ENCODE peak calls at places on chromosomes 12 and 14, in five cellular contexts. R is K562, Y is HepG2, V is GM12878, I is SK-N-SH. C is an unnamed sample.

GRCh38 chr14:27613102-27613501 is 1015.3 kb upstream of the NOVA1 start:
- DNase-seq in Y (no peak), I (no peak), V (no peak), R (no peak), C (no peak)

GRCh38 chr14:65277027-65277426 is 135.5 kb upstream of the FUT8 start:
- DNase-seq in R (no peak), I (no peak), V (no peak), Y (no peak), C (no peak)

GRCh38 chr12:89946518-89946917 is 237.9 kb upstream of the ATP2B1 start:
- DNase-seq in Y (no peak), I (no peak), V (no peak), R (no peak), C (no peak)

GRCh38 chr14:31400031-31400638 is 20.2 kb downstream of the HEATR5A start:
- DNase-seq in I (no peak), R (no peak), Y (no peak), V (no peak), C (no peak)

GRCh38 chr14:59511916-59512530 is 27.7 kb downstream of the JKAMP start:
- DNase-seq in R (peak), Y (no peak), I (peak), V (no peak), C (peak)

GRCh38 chr14:55519473-55520080 is 60.4 kb upstream of the KTN1 start:
- DNase-seq in V (no peak), I (no peak), R (no peak), Y (no peak), C (no peak)

GRCh38 chr14:59208224-59208814 is 19.9 kb downstream of the DAAM1 start:
- DNase-seq in I (no peak), Y (no peak), R (peak), V (peak), C (no peak)

GRCh38 chr12:108580531-108580930 is 17.4 kb downstream of the TMEM119 start:
- DNase-seq in Y (no peak), I (no peak), R (no peak), V (no peak), C (no peak)

GRCh38 chr12:113157218-113157859 is 7.8 kb downstream of the CFAP73 start:
- DNase-seq in Y (no peak), V (no peak), I (no peak), R (no peak), C (no peak)

GRCh38 chr12:113162102-113163029 is 12.8 kb downstream of the CFAP73 start:
- DNase-seq in V (no peak), I (peak), R (peak), Y (no peak), C (no peak)

GRCh38 chr14:101320386-101320785 is 240.9 kb upstream of the DIO3 start:
- DNase-seq in Y (no peak), V (no peak), R (no peak), I (no peak), C (no peak)

GRCh38 chr12:92574046-92574783 is 128.6 kb upstream of the PLEKHG7 start:
- DNase-seq in I (no peak), Y (peak), R (no peak), V (no peak), C (peak)

GRCh38 chr14:79686196-79686595 is 525.1 kb downstream of the DIO2 start:
- DNase-seq in R (no peak), V (no peak), Y (no peak), I (no peak), C (no peak)

GRCh38 chr14:22839159-22839779 is 2.9 kb downstream of the MMP14 start:
- DNase-seq in R (no peak), I (no peak), Y (no peak), V (no peak), C (no peak)

GRCh38 chr12:75922944-75923642 is 108.5 kb downstream of the PHLDA1 start:
- DNase-seq in I (no peak), R (no peak), V (no peak), Y (no peak), C (no peak)
- TF ChIP-seq FOXM1 in I (no peak), R (no peak), V (no peak), Y (no peak), C (no peak)

DNA sequence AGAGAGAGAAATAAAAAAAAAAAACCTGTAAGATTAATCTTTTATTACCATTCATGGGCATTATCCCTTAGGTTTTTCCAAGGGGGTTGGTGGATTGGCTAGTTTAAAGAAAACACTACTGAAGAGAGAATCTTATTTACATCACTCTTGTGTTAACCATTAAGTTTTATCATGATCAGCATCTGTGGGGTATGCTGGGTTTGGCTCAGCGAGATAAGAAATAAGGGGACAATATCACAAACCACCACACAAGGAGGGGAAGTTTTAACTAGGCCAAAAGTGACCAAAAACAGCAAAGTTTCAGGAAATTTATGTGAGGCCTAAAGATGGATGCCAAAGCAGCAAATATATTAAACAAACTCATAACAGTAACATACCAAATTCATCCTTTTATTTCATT is 548.6 kb downstream of the SLC16A7 start:
- DNase-seq in I (no peak), R (peak), Y (no peak), V (no peak), C (no peak)
- TF ChIP-seq FOXM1 in I (no peak), R (no peak), Y (no peak), V (no peak), C (no peak)

GRCh38 chr12:128606040-128606439 is 217.7 kb downstream of the SLC15A4 start:
- DNase-seq in I (no peak), R (no peak), Y (no peak), V (no peak), C (no peak)
- TF ChIP-seq FOXM1 in I (no peak), R (no peak), Y (no peak), V (no peak), C (no peak)

DNA sequence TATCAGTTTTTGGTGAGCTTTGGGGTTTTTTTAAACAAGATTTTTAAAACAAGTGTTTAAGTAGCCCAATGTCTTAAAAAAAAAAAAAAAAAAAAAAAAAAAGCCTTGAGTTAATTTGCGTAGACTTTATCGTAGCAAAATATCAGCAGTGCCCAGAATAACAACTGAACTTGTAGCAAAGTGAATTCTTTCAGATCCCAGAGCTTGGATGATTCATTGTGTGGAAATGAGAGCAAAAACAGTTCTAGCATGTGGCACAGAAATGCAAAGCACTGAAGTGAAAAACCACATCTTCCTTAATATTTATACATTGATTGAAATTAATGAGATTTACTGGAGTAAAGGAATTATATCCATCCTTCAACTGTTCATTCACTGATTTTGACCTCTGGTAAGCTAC is 258.1 kb downstream of the EGLN3 start:
- DNase-seq in V (no peak), Y (no peak), R (no peak), I (no peak), C (no peak)
- TF ChIP-seq FOXM1 in V (no peak), Y (no peak), R (no peak), I (peak), C (no peak)

DNA sequence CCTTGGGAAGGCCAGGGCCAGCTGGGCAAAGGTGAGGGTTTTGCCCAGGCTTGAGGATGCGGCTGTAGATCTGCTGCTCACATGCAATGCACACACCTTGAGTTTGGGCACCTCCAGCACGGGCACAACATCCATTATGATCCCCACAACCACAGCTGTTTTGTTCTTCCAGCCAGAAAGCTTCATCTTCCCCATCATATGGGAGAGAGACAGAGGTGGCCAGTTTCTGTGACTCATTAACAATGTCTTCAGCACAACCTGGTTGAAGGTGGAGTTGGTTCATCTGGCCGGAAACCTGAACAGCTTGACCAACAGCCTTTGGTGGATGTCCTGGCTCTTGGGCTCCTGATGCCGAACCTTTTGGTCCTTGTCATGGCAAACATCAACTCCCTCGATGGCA is 163.7 kb upstream of the CCND2 start:
- DNase-seq in R (no peak), V (no peak), Y (no peak), I (no peak), C (no peak)
- TF ChIP-seq FOXM1 in R (no peak), V (no peak), Y (no peak), I (no peak), C (no peak)

GRCh38 chr14:103096387-103096786 is 1.9 kb downstream of the EXOC3L4 start:
- DNase-seq in V (no peak), Y (no peak), R (no peak), I (no peak), C (no peak)

GRCh38 chr14:103095210-103095778 is 769 bp downstream of the EXOC3L4 start:
- DNase-seq in I (no peak), R (no peak), Y (no peak), V (no peak), C (no peak)

GRCh38 chr14:103099081-103099732 is 4.7 kb downstream of the EXOC3L4 start:
- DNase-seq in V (no peak), R (peak), Y (peak), I (no peak), C (no peak)

GRCh38 chr14:103097994-103098957 is 3.8 kb downstream of the EXOC3L4 start:
- DNase-seq in Y (no peak), R (peak), I (no peak), V (no peak), C (no peak)

DNA sequence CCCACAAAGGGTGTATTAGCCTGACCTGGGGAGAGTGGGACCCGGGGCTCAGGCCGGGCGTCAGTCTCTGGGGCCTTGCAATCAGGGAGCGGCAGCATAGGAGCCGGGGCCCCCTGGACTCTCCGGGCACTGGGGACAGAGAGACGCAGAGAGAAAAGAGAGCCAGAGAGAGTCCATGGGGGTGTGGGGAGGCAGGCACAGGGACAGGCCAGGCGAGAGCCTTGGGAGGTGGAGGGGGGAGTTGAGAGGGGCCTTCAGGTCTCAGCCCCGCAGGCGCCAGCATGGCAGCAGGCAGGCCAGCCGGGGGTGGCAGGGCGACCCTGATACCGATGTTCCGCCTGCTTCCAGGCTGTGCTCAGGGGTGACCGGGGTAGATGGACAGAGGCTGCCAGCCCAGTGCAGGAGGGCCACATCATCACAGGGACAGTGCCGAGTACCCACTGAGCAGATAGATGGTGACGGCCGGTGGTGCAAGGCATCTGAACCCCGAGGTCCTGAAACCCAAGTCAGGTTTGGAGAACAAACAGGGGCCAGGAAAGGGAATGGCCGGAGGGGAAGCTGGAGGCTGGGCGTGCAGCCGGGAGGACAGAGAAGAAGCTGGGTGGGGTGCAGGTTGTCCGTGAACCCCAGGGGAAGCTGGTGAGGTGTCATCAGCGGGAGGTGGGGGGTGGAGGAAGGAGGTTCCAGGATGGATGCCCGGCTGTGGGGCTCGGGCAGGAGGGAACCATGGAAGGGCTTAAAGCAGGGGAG is 2.9 kb downstream of the EXOC3L4 start:
- DNase-seq in Y (no peak), R (no peak), V (no peak), I (no peak), C (no peak)
- TF ChIP-seq FOXM1 in Y (no peak), R (no peak), V (no peak), I (no peak), C (no peak)

DNA sequence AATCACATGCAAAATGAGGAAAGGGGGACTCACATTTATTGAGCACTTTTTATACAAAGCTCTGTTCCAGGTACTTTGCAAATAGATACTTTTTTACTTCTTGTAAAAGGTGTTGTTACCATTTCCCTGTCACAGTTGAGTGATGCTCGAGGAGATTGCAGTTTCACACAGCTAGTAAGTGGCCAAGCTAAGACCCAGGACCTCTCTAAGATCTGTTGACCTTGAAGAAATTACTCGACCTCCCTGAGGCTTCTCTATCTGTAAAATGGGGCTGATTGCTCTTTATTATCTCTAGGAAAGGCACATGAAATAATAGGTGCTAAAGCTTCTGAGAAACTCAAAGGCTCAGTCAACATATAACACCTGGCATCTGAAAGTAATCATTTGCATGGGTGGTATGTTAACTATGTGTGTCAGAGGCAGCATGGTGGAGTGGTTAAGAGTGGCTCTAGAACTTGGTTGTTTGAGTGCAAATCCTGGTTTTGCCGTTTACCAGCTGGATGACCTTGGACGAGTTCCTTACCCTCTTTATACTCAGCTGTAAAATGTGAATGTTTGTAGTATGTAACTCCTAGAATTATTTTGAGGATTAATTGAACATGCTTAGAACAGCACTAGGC is 41.5 kb downstream of the IFT81 start:
- DNase-seq in I (no peak), V (peak), R (no peak), Y (peak), C (no peak)
- TF ChIP-seq FOXM1 in I (no peak), V (no peak), R (no peak), Y (no peak), C (no peak)

GRCh38 chr12:107223816-107224215 is 130.5 kb upstream of the CRY1 start:
- DNase-seq in V (no peak), I (no peak), R (no peak), Y (no peak), C (no peak)
- TF ChIP-seq FOXM1 in V (no peak), I (no peak), R (no peak), Y (no peak), C (no peak)

GRCh38 chr14:70885343-70886014 is 21.8 kb upstream of the PCNX1 start:
- DNase-seq in I (peak), V (no peak), Y (no peak), R (no peak), C (no peak)

GRCh38 chr14:70888151-70888499 is 19.1 kb upstream of the PCNX1 start:
- DNase-seq in I (no peak), V (no peak), Y (no peak), R (no peak), C (no peak)

GRCh38 chr14:70887207-70888150 is 19.8 kb upstream of the PCNX1 start:
- DNase-seq in R (no peak), V (peak), I (no peak), Y (no peak), C (no peak)

GRCh38 chr14:70884595-70885342 is 22.5 kb upstream of the PCNX1 start:
- DNase-seq in R (peak), Y (no peak), I (no peak), V (no peak), C (no peak)

DNA sequence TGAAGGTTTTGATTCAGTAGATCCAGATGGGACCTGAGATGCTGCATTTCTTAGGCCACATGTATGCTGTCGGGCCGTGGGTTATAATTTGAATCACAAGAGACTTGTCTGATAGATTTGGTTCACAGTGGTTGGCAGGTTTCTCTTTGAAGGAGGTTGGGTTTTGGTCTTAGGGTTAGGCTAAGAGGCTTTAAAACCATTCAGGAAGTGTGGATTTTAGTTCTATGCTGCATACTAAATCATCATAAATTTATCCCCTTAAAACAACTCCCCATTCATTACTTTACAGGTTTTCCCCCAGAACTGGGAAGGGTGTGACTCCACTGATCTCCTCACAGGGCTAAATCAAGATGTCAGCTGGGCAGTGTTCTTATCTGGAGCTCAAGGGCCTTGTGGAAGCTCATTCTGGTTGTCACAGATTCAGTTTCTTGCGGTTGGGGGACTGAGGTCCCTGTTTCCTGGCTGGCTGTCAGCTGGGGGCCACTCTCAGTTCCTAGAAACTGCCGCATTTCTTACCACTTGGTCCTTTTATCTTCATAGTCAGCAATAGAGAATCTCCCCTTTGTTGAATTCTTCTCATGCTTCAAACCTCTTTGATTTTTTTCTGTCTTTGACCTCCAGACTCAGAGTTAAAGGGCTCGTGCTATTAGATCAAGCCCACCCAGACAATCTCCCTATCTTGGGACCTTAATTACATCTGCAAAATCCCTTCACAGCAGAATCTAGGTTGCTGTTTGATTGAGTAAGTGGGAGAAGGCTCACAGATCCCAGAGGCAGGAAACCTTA is 20.6 kb upstream of the PCNX1 start:
- DNase-seq in V (peak), I (no peak), R (peak), Y (no peak), C (no peak)
- TF ChIP-seq FOXM1 in V (peak), I (no peak), R (no peak), Y (no peak), C (no peak)

C was measured in HEK293T.